ENCODE peak calls at places on chromosome 18, in five cellular contexts. P is lower lobe of right lung, F is uterus, C is A549, S is heart right ventricle. A is an unnamed sample.

GRCh38 chr18:74153793-74154192 is 5.5 kb downstream of the TIMM21 start:
- DNase-seq in F (no peak), S (no peak), C (no peak), P (no peak), A (no peak)

GRCh38 chr18:22309191-22309590 is 108.5 kb downstream of the CTAGE1 start:
- DNase-seq in C (no peak), F (peak), P (no peak), S (no peak), A (peak)

GRCh38 chr18:78670778-78671405 is 308.7 kb upstream of the SALL3 start:
- DNase-seq in S (no peak), F (no peak), C (no peak), P (no peak), A (no peak)

GRCh38 chr18:13410471-13410870 is 191.9 kb downstream of the LDLRAD4 start:
- DNase-seq in C (no peak), S (no peak), P (no peak), F (no peak), A (no peak)

GRCh38 chr18:63553117-63553516 is 10.9 kb downstream of the SERPINB12 start:
- DNase-seq in F (no peak), C (peak), S (no peak), P (no peak), A (peak)

GRCh38 chr18:55110436-55110835 is 151.2 kb upstream of the CCDC68 start:
- DNase-seq in F (no peak), C (no peak), S (peak), P (no peak), A (peak)

GRCh38 chr18:22311301-22311700 is 106.4 kb downstream of the CTAGE1 start:
- DNase-seq in P (no peak), F (no peak), S (no peak), C (no peak), A (peak)

GRCh38 chr18:74139888-74140287 is 7.7 kb downstream of the FBXO15 start:
- DNase-seq in P (no peak), F (no peak), C (no peak), S (no peak), A (peak)

GRCh38 chr18:41529093-41529492 is 425.9 kb upstream of the PIK3C3 start:
- DNase-seq in C (no peak), S (no peak), F (no peak), P (no peak), A (no peak)

GRCh38 chr18:78659748-78660147 is 319.9 kb upstream of the SALL3 start:
- DNase-seq in S (no peak), C (no peak), P (no peak), F (no peak), A (no peak)

GRCh38 chr18:77560334-77560970 is 310.8 kb downstream of the GALR1 start:
- DNase-seq in F (no peak), S (no peak), P (no peak), C (peak), A (peak)

GRCh38 chr18:68928762-68929675 is 131.1 kb downstream of the CCDC102B start:
- DNase-seq in F (no peak), P (no peak), S (no peak), C (no peak), A (no peak)

GRCh38 chr18:74869904-74870863 is 272.5 kb downstream of the ZNF407 start:
- DNase-seq in S (no peak), F (no peak), C (no peak), P (no peak), A (no peak)

GRCh38 chr18:13361422-13361821 is 142.9 kb downstream of the LDLRAD4 start:
- DNase-seq in S (no peak), F (no peak), P (no peak), C (no peak), A (no peak)

GRCh38 chr18:13313006-13313661 is 94.6 kb downstream of the LDLRAD4 start:
- DNase-seq in S (no peak), C (no peak), P (no peak), F (no peak), A (no peak)

GRCh38 chr18:79848294-79848578 is 50.5 kb downstream of the KCNG2 start:
- DNase-seq in C (no peak), S (no peak), P (no peak), F (no peak), A (no peak)

GRCh38 chr18:8610442-8610801 is 1.2 kb downstream of the RAB12 start:
- DNase-seq in P (no peak), S (no peak), F (no peak), C (no peak), A (peak)

GRCh38 chr18:21004721-21005120 is 106.9 kb downstream of the ROCK1 start:
- DNase-seq in C (peak), F (peak), S (no peak), P (no peak), A (peak)

GRCh38 chr18:505483-506122 is 5.1 kb upstream of the COLEC12 start:
- DNase-seq in C (no peak), F (no peak), S (no peak), P (no peak), A (no peak)

GRCh38 chr18:72640552-72640951 is 96.4 kb upstream of the CBLN2 start:
- DNase-seq in C (no peak), P (no peak), F (no peak), S (no peak), A (no peak)

GRCh38 chr18:14949800-14950415 is 201.9 kb downstream of the ANKRD30B start:
- DNase-seq in F (no peak), P (no peak), C (no peak), S (no peak), A (no peak)

GRCh38 chr18:48580782-48581181 is 42.0 kb downstream of the CTIF start:
- DNase-seq in S (no peak), C (no peak), P (no peak), F (no peak), A (no peak)

GRCh38 chr18:79410171-79410641 is 14.5 kb downstream of the NFATC1 start:
- DNase-seq in S (no peak), C (no peak), F (no peak), P (peak), A (no peak)

GRCh38 chr18:8121942-8122480 is 487.2 kb upstream of the RAB12 start:
- DNase-seq in F (no peak), S (no peak), P (no peak), C (peak), A (peak)

GRCh38 chr18:56709463-56709862 is 58.3 kb downstream of the WDR7 start:
- DNase-seq in C (peak), F (no peak), P (no peak), S (no peak), A (peak)
- TF ChIP-seq CTCF in C (peak), F (no peak), P (no peak), S (peak), A (peak)

DNA sequence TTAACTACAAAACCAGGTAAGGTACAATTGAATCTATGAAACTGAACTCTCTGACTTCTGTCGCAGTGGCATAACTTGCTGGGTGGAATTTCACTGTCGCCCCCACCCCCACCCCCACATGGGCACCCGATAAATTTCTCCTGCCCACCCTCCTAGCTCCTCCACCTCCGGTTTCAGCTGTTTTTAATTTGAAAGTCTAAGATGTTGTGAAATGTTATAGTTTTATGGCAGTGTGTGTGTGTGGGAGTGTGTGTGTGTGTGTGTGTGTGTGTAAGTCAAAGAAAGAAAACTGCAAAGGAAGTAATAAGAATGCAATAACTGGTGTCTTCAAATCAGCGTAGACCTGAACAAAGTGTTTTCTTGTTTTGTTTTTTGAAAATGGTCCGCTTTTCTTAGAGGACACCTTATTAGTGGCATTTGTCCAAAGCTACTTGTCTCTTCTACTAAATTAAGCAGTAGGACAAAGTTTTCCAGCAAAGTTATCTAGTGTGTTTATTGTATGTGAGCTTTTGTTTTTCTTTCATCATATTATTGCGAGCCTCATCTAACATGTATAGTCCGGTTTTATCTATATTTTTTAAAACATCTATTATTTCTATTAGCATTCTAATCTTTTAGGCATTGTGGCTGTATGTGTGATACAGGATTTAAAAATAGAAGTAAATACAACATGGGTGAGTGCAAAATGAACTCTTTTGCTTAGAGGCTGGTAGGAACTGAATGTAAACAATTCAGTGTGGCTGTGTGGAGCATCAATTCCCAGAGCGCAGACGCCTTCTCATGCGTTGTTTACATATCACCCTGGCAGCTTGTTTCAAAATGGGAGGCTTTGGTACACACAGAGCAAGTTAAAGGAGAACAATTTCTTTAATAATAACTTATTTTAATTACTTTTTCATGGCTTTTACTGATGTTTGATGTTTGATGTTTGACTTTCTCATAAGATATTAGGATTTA is 610 bp downstream of the DTNA start:
- DNase-seq in S (no peak), C (no peak), P (no peak), F (peak), A (peak)
- H3K4me3 ChIP-seq in S (peak), C (no peak), P (peak), F (peak), A (peak)

DNA sequence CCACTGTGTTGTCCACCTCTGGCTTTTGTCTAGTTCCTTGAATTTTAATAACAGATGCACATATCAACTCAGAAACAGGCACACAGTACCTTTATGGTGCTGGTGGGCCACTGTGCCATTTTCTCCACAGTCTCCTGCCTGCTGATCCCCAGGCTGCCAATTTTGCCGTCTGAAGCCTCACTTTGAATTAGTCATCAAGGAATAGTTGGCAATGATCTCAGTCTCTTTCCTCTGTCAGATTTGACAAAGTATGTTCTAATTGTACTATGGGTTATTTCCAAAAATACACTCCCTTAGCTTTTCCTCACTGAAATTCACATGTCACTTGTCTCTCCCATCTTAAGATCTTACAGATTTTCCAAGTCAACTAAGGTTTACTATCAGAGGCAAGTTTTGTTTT is 140.7 kb downstream of the ZNF516 start:
- DNase-seq in C (no peak), P (no peak), F (peak), S (no peak), A (peak)
- TF ChIP-seq CTCF in C (no peak), P (no peak), F (no peak), S (no peak), A (no peak)

DNA sequence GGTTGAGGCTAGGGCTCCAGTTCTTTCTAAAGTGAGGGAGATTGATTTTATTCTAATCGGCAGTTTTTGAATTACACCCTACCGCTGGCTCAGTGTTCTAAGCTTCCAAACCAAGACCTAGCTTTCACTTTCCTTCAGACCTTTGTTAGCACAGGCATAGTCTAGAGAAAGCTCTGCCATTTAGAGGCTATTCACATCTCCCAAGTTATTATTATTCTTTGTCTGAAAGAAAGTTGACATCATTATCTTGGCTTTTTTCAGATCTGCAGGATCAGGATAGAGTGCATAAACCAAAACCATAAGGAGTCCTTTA is 276.8 kb downstream of the ASXL3 start:
- DNase-seq in F (no peak), P (no peak), S (no peak), C (no peak), A (no peak)
- H3K4me3 ChIP-seq in F (no peak), P (no peak), S (no peak), C (no peak), A (no peak)

GRCh38 chr18:11518788-11519685 is 90.4 kb upstream of the SLC35G4 start:
- DNase-seq in C (peak), P (no peak), F (no peak), S (no peak), A (peak)
- TF ChIP-seq CTCF in C (peak), P (peak), F (no peak), S (peak), A (peak)

GRCh38 chr18:9612215-9612830 is 2.0 kb downstream of the PPP4R1 start:
- DNase-seq in S (no peak), P (no peak), C (peak), F (no peak), A (peak)
- H3K4me3 ChIP-seq in S (peak), P (peak), C (peak), F (peak), A (peak)

DNA sequence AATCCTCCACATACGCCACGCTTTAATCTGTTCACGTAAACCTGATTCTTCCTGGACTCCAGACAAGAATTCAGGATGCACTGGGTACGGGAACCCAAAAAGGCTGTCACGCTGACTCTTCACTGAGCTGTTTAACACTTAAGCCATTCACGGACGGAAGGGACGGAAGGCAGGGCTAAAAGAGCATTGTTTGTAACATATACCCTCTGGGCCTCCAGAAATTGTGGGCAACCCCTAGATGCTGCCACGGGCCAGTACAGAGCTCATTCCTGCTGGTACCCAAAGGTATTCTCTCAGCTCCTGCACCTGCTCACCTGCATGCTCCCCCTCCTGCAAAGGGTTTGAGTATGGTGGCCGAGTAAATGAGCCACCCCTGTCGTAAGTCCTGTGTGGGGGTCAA is 45.6 kb upstream of the RMP24 start:
- DNase-seq in P (no peak), C (no peak), F (no peak), S (no peak), A (no peak)
- TF ChIP-seq CTCF in P (no peak), C (no peak), F (no peak), S (no peak), A (no peak)

DNA sequence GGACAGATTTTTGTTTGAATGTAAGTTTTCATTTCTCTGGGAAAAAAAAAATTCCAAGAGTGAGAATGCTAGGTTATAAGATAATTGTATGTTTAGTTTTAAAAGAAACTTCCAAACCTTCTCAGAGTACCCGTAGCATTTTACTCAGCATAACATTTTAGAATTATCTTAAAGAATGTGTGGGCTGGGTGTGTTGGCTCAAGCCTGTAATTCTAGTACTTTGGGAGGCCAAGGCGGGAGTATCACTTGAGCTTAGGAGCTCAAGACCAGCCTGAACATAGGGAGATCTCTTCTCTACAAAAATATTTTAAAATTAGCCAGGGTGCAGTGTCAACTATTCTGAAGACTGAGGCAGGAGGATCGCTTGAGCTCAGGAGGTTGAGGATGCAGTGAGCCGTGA is 57.4 kb upstream of the RMP24 start:
- DNase-seq in S (no peak), C (no peak), F (no peak), P (no peak), A (no peak)
- H3K4me3 ChIP-seq in S (no peak), C (no peak), F (no peak), P (no peak), A (no peak)

GRCh38 chr18:24023185-24023814 is 8.7 kb downstream of the TTC39C start:
- DNase-seq in C (peak), P (no peak), F (no peak), S (no peak), A (no peak)
- TF ChIP-seq CTCF in C (no peak), P (no peak), F (no peak), S (no peak), A (no peak)